ENCODE peak calls at places on chromosomes 6 and 20, in eight cellular contexts. V is BJ, M is AG10803, W is nephron progenitor cell, G is mammary epithelial cell, J is ascending aorta, L is fibroblast of lung, Z is astrocyte. F is an unnamed sample.

GRCh38 chr20:50449789-50450492 is 60.2 kb upstream of the PTPN1 start:
- DNase-seq in V (no peak), M (no peak), W (no peak), G (no peak), J (no peak), L (no peak), Z (no peak), F (no peak)

GRCh38 chr20:10921491-10922010 is 247.8 kb upstream of the JAG1 start:
- DNase-seq in V (no peak), M (peak), W (no peak), G (peak), J (no peak), L (no peak), Z (no peak), F (no peak)

GRCh38 chr6:118704911-118705310 is 53.5 kb upstream of the CEP85L start:
- DNase-seq in V (no peak), M (peak), W (no peak), G (no peak), J (no peak), L (no peak), Z (no peak), F (no peak)

GRCh38 chr6:10099086-10099499 is 315.8 kb downstream of the TFAP2A start:
- DNase-seq in V (no peak), M (no peak), W (peak), G (peak), J (no peak), L (no peak), Z (no peak), F (no peak)

GRCh38 chr6:46048646-46049297 is 33.1 kb upstream of the CLIC5 start:
- DNase-seq in V (no peak), M (no peak), W (no peak), G (no peak), J (no peak), L (no peak), Z (no peak), F (no peak)

GRCh38 chr6:32254761-32255211 is 30.9 kb upstream of the NOTCH4 start:
- DNase-seq in V (no peak), M (no peak), W (peak), G (no peak), J (no peak), L (no peak), Z (no peak), F (no peak)

GRCh38 chr6:169452117-169452868 is 198.6 kb upstream of the THBS2 start:
- DNase-seq in V (peak), M (peak), W (no peak), G (peak), J (peak), L (peak), Z (peak), F (no peak)

GRCh38 chr6:164252952-164253351 is 838.4 kb downstream of the QKI start:
- DNase-seq in V (no peak), M (no peak), W (peak), G (no peak), J (no peak), L (no peak), Z (peak), F (no peak)

GRCh38 chr6:143673638-143674037 is 4.1 kb upstream of the PHACTR2 start:
- DNase-seq in V (peak), M (peak), W (peak), G (peak), J (no peak), L (no peak), Z (peak), F (no peak)

GRCh38 chr6:112218563-112218962 is 35.8 kb downstream of the LAMA4 start:
- DNase-seq in V (no peak), M (no peak), W (no peak), G (no peak), J (no peak), L (peak), Z (no peak), F (no peak)

GRCh38 chr6:158414900-158415299 is 102.6 kb downstream of the TULP4 start:
- DNase-seq in V (peak), M (peak), W (no peak), G (peak), J (no peak), L (peak), Z (peak), F (no peak)

GRCh38 chr20:32448306-32449056 is 90.3 kb downstream of the ASXL1 start:
- DNase-seq in V (no peak), M (no peak), W (no peak), G (no peak), J (no peak), L (no peak), Z (no peak), F (peak)

GRCh38 chr20:50663095-50663821 is 28.1 kb downstream of the RIPOR3 start:
- DNase-seq in V (no peak), M (no peak), W (no peak), G (peak), J (no peak), L (no peak), Z (no peak), F (no peak)

GRCh38 chr6:111114484-111114883 is 27.2 kb downstream of the SLC16A10 start:
- DNase-seq in V (no peak), M (no peak), W (no peak), G (no peak), J (no peak), L (no peak), Z (no peak), F (no peak)

GRCh38 chr20:4666001-4666470 is 55.7 kb upstream of the PRND start:
- DNase-seq in V (peak), M (peak), W (no peak), G (peak), J (no peak), L (peak), Z (peak), F (peak)

GRCh38 chr20:51199920-51200319 is 177.0 kb upstream of the KCNG1 start:
- DNase-seq in V (no peak), M (no peak), W (no peak), G (no peak), J (no peak), L (no peak), Z (no peak), F (no peak)

GRCh38 chr20:1225263-1225728 is 548 bp upstream of the RAD21L1 start:
- DNase-seq in V (no peak), M (no peak), W (no peak), G (no peak), J (no peak), L (no peak), Z (no peak), F (no peak)

GRCh38 chr20:31674895-31675827 is 37.4 kb downstream of the COX4I2 start:
- DNase-seq in V (no peak), M (peak), W (no peak), G (peak), J (peak), L (peak), Z (peak), F (peak)

GRCh38 chr6:4664117-4664626 is 112.0 kb upstream of the CDYL start:
- DNase-seq in V (peak), M (peak), W (no peak), G (no peak), J (peak), L (peak), Z (peak), F (no peak)

GRCh38 chr6:54255881-54256280 is 52.4 kb upstream of the TINAG start:
- DNase-seq in V (no peak), M (no peak), W (no peak), G (no peak), J (no peak), L (peak), Z (peak), F (no peak)

GRCh38 chr6:74936886-74937285 is 269.0 kb downstream of the COL12A1 start:
- DNase-seq in V (peak), M (peak), W (no peak), G (peak), J (no peak), L (no peak), Z (peak), F (no peak)

GRCh38 chr6:49606696-49607390 is 29.8 kb downstream of the RHAG start:
- DNase-seq in V (peak), M (peak), W (peak), G (peak), J (no peak), L (peak), Z (peak), F (no peak)

GRCh38 chr6:1622220-1622841 is 12.6 kb downstream of the FOXC1 start:
- DNase-seq in V (no peak), M (peak), W (no peak), G (no peak), J (no peak), L (no peak), Z (no peak), F (no peak)

GRCh38 chr20:48584391-48585249 is 243.2 kb downstream of the PREX1 start:
- DNase-seq in V (no peak), M (no peak), W (peak), G (no peak), J (no peak), L (no peak), Z (no peak), F (no peak)

GRCh38 chr20:32685541-32686529 is 12.1 kb upstream of the C20orf203 start:
- DNase-seq in V (peak), M (peak), W (no peak), G (no peak), J (no peak), L (peak), Z (peak), F (peak)

GRCh38 chr6:145547596-145548325 is 187.6 kb downstream of the EPM2A start:
- DNase-seq in V (peak), M (peak), W (no peak), G (no peak), J (no peak), L (no peak), Z (no peak), F (no peak)

GRCh38 chr6:26457407-26457795 is 354 bp upstream of the BTN2A1 start:
- DNase-seq in V (no peak), M (no peak), W (peak), G (no peak), J (no peak), L (no peak), Z (no peak), F (no peak)

GRCh38 chr6:40417031-40417430 is 170.1 kb downstream of the LRFN2 start:
- DNase-seq in V (no peak), M (no peak), W (no peak), G (no peak), J (no peak), L (no peak), Z (no peak), F (no peak)

GRCh38 chr6:63844287-63844686 is 208.7 kb downstream of the PHF3 start:
- DNase-seq in V (no peak), M (peak), W (no peak), G (peak), J (no peak), L (peak), Z (peak), F (no peak)

GRCh38 chr6:159693894-159694545 is 979 bp upstream of the SOD2 start:
- DNase-seq in V (no peak), M (no peak), W (no peak), G (no peak), J (no peak), L (no peak), Z (peak), F (peak)

GRCh38 chr6:100433726-100434435 is 30.8 kb downstream of the SIM1 start:
- DNase-seq in V (no peak), M (no peak), W (no peak), G (no peak), J (no peak), L (no peak), Z (peak), F (no peak)

GRCh38 chr6:41428995-41429417 is 93.6 kb downstream of the NCR2 start:
- DNase-seq in V (peak), M (peak), W (no peak), G (peak), J (no peak), L (peak), Z (peak), F (no peak)

GRCh38 chr6:132598473-132598872 is 8.9 kb upstream of the TAAR5 start:
- DNase-seq in V (no peak), M (no peak), W (peak), G (no peak), J (no peak), L (no peak), Z (no peak), F (no peak)

GRCh38 chr20:967796-968742 is 34.0 kb downstream of the RSPO4 start:
- DNase-seq in V (no peak), M (peak), W (no peak), G (peak), J (no peak), L (peak), Z (peak), F (no peak)

GRCh38 chr6:131982740-131983259 is 31.6 kb upstream of the CCN2 start:
- DNase-seq in V (peak), M (peak), W (no peak), G (peak), J (no peak), L (peak), Z (peak), F (no peak)

GRCh38 chr6:149860834-149861602 is 3.1 kb downstream of the LRP11 start:
- DNase-seq in V (no peak), M (no peak), W (no peak), G (no peak), J (no peak), L (peak), Z (peak), F (no peak)
- TF ChIP-seq CTCF in V (no peak), M (no peak), W (no peak), G (no peak), J (no peak), L (peak), Z (no peak), F (no peak)

GRCh38 chr20:41734506-41734945 is 116.3 kb upstream of the CHD6 start:
- DNase-seq in V (no peak), M (peak), W (peak), G (peak), J (no peak), L (peak), Z (peak), F (no peak)
- TF ChIP-seq CTCF in V (peak), M (peak), W (peak), G (peak), J (peak), L (peak), Z (peak), F (peak)

GRCh38 chr20:57076951-57077350 is 189.5 kb downstream of the BMP7 start:
- DNase-seq in V (no peak), M (peak), W (no peak), G (no peak), J (no peak), L (no peak), Z (peak), F (peak)

GRCh38 chr20:57080796-57081195 is 185.6 kb downstream of the BMP7 start:
- DNase-seq in V (no peak), M (peak), W (no peak), G (peak), J (no peak), L (no peak), Z (no peak), F (no peak)

GRCh38 chr20:57079016-57080005 is 187.1 kb downstream of the BMP7 start:
- DNase-seq in V (no peak), M (peak), W (no peak), G (no peak), J (no peak), L (no peak), Z (peak), F (no peak)

GRCh38 chr20:57076202-57076651 is 190.2 kb downstream of the BMP7 start:
- DNase-seq in V (peak), M (peak), W (no peak), G (peak), J (no peak), L (no peak), Z (peak), F (peak)

DNA sequence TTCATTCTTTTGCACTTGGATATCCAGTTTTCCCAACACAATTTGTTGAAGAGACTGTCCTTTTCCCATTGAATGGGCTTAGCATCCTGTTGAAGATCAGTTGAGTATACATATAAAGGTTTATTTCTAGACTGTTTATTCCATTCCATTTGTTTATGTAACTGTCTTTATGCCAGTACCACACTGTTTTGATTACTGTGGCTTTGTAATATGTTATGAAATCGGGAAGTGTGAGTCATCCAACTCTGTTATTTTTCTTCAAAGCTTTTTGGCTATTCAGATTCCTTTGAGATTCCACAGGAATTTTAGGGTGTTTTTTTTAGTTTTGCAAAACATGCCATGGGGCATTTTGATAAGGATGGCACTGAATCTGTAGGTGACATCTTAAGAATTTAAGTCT is 188.3 kb downstream of the BMP7 start:
- DNase-seq in V (no peak), M (no peak), W (no peak), G (no peak), J (no peak), L (no peak), Z (no peak), F (no peak)
- TF ChIP-seq CTCF in V (no peak), M (no peak), W (no peak), G (no peak), J (no peak), L (no peak), Z (no peak), F (no peak)

GRCh38 chr20:53186630-53187029 is 214.5 kb downstream of the TSHZ2 start:
- DNase-seq in V (no peak), M (no peak), W (peak), G (no peak), J (no peak), L (no peak), Z (no peak), F (no peak)
- TF ChIP-seq CTCF in V (no peak), M (no peak), W (peak), G (no peak), J (no peak), L (no peak), Z (no peak), F (no peak)

DNA sequence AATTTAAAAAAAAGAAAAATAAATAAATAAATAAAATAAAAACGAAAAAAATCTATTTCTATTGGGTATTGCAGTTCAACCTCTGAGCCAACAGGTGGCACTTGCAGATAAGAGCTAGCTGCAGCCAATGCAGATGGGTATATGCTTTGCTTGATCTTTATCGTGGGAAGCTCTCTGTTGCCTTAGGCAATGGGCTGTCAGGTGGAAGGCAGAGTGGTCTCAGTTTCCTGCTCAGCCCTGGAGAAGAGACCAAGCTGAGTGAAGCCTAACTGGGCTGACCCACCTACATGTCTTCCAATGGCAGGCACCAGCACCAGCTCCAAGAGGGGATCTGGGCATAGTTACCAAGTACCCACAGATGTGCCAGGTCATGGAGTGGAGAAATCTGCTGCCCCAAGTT is 95.0 kb downstream of the AK9 start:
- DNase-seq in V (no peak), M (peak), W (no peak), G (peak), J (no peak), L (peak), Z (peak), F (no peak)
- TF ChIP-seq CTCF in V (peak), M (peak), W (peak), G (peak), J (no peak), L (peak), Z (peak), F (peak)

GRCh38 chr20:63891061-63892002 is 3.6 kb upstream of the DNAJC5 start:
- DNase-seq in V (no peak), M (no peak), W (no peak), G (no peak), J (no peak), L (no peak), Z (no peak), F (no peak)
- TF ChIP-seq CTCF in V (no peak), M (no peak), W (no peak), G (no peak), J (no peak), L (no peak), Z (no peak), F (no peak)

GRCh38 chr20:23151885-23152284 is 65.8 kb upstream of the CD93 start:
- DNase-seq in V (no peak), M (no peak), W (no peak), G (no peak), J (no peak), L (no peak), Z (no peak), F (no peak)
- TF ChIP-seq CTCF in V (no peak), M (no peak), W (no peak), G (no peak), J (no peak), L (no peak), Z (no peak), F (no peak)

F was measured in CD14-positive monocyte.